ENCODE peak calls at places on chromosomes 7 and 10, in four cellular contexts. K, C, T and W are unnamed samples. For H3K4me1, the result is how much of the 10 kb centered on the place peaks cover.

GRCh38 chr10:68470300-68470699 is 1.5 kb downstream of the DNA2 start:
- DNase-seq in K (no peak), T (no peak), C (no peak), W (no peak)

GRCh38 chr7:79090543-79090942 is 362.9 kb downstream of the MAGI2 start:
- DNase-seq in C (peak), K (no peak), T (peak), W (no peak)

GRCh38 chr10:5570007-5570655 is 45.4 kb downstream of the CALML3 start:
- DNase-seq in K (no peak), C (no peak), T (no peak), W (no peak)

GRCh38 chr10:47363781-47364180 is 15.6 kb downstream of the RBP3 start:
- DNase-seq in C (no peak), K (no peak), T (no peak), W (no peak)

GRCh38 chr7:92836489-92837213 is at the start of gene CDK6:
- DNase-seq in T (peak), K (peak), C (peak), W (no peak)

GRCh38 chr7:155896531-155897263 is 84.4 kb upstream of the SHH start:
- DNase-seq in C (peak), T (no peak), K (no peak), W (no peak)

GRCh38 chr10:85612833-85613232 is 753.8 kb downstream of the GRID1 start:
- DNase-seq in K (no peak), T (no peak), C (no peak), W (no peak)

GRCh38 chr7:7263297-7264230 is 81.2 kb downstream of the C1GALT1 start:
- DNase-seq in K (no peak), C (no peak), T (no peak), W (no peak)

GRCh38 chr10:33306756-33307519 is 27.5 kb downstream of the NRP1 start:
- DNase-seq in K (no peak), C (peak), T (peak), W (no peak)

GRCh38 chr7:2800923-2801682 is 43.0 kb downstream of the GNA12 start:
- DNase-seq in C (peak), K (no peak), T (peak), W (no peak)

GRCh38 chr7:8176370-8177081 is 85.4 kb downstream of the ICA1 start:
- DNase-seq in C (no peak), K (no peak), T (no peak), W (no peak)

GRCh38 chr10:70830185-70830584 is 14.4 kb downstream of the SGPL1 start:
- DNase-seq in T (no peak), C (no peak), K (no peak), W (no peak)

GRCh38 chr7:39265912-39266591 is 288.3 kb downstream of the POU6F2 start:
- DNase-seq in K (no peak), C (no peak), T (no peak), W (no peak)

GRCh38 chr10:102682441-102682840 is 31.8 kb downstream of the ARL3 start:
- DNase-seq in C (no peak), T (no peak), K (no peak), W (no peak)

GRCh38 chr7:83957333-83957732 is 237.3 kb downstream of the SEMA3A start:
- DNase-seq in K (peak), T (peak), C (no peak), W (no peak)

GRCh38 chr7:98280791-98281756 is at the start of gene BRI3:
- DNase-seq in T (peak), C (peak), K (peak), W (no peak)

GRCh38 chr7:98283887-98284222 is 2.4 kb downstream of the BRI3 start:
- DNase-seq in C (no peak), K (no peak), T (no peak), W (no peak)

GRCh38 chr7:98283127-98283886 is 1.8 kb downstream of the BRI3 start:
- DNase-seq in K (no peak), C (peak), T (peak), W (no peak)

GRCh38 chr7:98281757-98282652 is 519 bp downstream of the BRI3 start:
- DNase-seq in K (no peak), C (no peak), T (no peak), W (no peak)

DNA sequence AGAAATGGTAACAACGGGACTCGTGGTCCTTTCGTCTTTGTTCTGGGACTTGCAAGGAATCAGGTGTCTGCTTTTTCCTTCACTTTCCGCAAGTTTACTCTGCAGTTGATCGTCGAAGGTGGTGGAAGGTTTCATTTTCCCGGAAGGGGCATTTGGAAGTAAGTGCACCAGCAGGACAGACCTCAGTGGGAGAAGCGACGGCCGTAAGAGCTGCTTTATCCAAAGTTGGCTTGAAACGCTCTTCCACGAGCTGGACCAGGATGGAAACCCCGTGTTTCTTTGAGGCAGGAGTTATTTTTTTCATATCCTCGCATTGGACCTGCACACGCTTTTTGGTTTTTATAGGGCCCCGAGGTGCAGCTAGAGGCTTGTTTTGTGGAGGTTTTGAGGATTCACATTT is 1.2 kb downstream of the BRI3 start:
- DNase-seq in K (no peak), C (no peak), T (no peak), W (no peak)
- H3K4me1 ChIP-seq in K (half or more), C (half or more), T (under half), W (under half)

GRCh38 chr10:44262551-44263251 is 122.2 kb downstream of the CXCL12 start:
- DNase-seq in K (no peak), T (no peak), C (no peak), W (no peak)

GRCh38 chr10:44261710-44262455 is 123.0 kb downstream of the CXCL12 start:
- DNase-seq in K (no peak), C (peak), T (peak), W (no peak)

GRCh38 chr10:44263771-44264170 is 121.1 kb downstream of the CXCL12 start:
- DNase-seq in T (no peak), K (no peak), C (no peak), W (no peak)

GRCh38 chr10:44267007-44267406 is 117.9 kb downstream of the CXCL12 start:
- DNase-seq in C (no peak), T (no peak), K (no peak), W (no peak)

GRCh38 chr10:44264244-44264643 is 120.7 kb downstream of the CXCL12 start:
- DNase-seq in K (no peak), T (peak), C (no peak), W (no peak)
- H3K9ac ChIP-seq in K (no peak), T (no peak), C (no peak), W (no peak)

DNA sequence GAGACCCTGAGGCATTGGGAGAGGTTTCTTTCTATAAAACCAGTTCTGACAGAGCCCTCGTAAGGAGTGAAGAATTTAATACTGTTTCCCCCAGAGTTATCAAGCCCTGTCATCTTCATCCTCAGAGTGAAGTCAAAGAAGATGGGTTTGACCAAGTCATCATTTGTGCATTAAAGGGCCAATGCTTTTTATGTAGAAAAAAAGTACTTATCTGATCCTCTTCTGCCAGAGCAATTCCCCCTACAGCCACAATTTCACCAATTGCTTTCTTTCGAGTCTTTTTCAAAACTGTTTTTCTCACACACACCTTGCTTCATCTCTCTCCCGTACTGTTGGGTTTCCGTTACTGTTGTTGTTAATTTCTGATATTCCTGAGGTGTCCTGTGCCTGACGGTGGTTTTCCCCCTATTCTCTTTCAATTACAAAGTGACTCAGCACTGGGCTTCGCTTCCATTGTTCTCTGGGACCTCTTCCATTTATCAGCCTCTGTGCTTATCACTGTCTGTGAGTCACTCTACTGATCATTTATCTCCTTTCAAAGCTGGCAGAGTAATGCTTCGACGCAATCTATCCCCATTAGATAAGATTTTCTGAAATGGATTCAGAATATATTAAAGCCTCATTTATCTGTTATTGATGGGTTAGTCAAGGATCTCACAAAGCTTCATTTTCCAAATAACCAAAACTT is 679.0 kb downstream of the SDK1 start:
- DNase-seq in K (no peak), T (no peak), C (peak), W (no peak)
- H3K4me1 ChIP-seq in K (under half), T (under half), C (under half), W (under half)

GRCh38 chr10:3765376-3765667 is 19.7 kb downstream of the KLF6 start:
- DNase-seq in T (no peak), C (no peak), K (no peak), W (no peak)
- H3K9ac ChIP-seq in T (no peak), C (no peak), K (no peak), W (no peak)

GRCh38 chr10:79187545-79187940 is 118.8 kb downstream of the ZMIZ1 start:
- DNase-seq in K (no peak), T (no peak), C (no peak), W (no peak)

GRCh38 chr10:79185796-79186374 is 117.1 kb downstream of the ZMIZ1 start:
- DNase-seq in C (no peak), T (no peak), K (no peak), W (no peak)

GRCh38 chr10:79188154-79188763 is 119.5 kb downstream of the ZMIZ1 start:
- DNase-seq in C (no peak), K (no peak), T (no peak), W (no peak)

GRCh38 chr10:79185067-79185774 is 116.5 kb downstream of the ZMIZ1 start:
- DNase-seq in C (no peak), K (no peak), T (peak), W (no peak)

GRCh38 chr10:79186742-79187544 is 118.2 kb downstream of the ZMIZ1 start:
- DNase-seq in T (no peak), K (no peak), C (no peak), W (no peak)
- H3K4me1 ChIP-seq in T (half or more), K (half or more), C (half or more), W (under half)

GRCh38 chr7:35038340-35038738 is 1.1 kb upstream of the DPY19L1 start:
- DNase-seq in K (no peak), T (no peak), C (no peak), W (no peak)
- H3K9ac ChIP-seq in K (peak), T (peak), C (peak), W (peak)

GRCh38 chr7:105677395-105677701 is 96.1 kb upstream of the EFCAB10 start:
- DNase-seq in C (no peak), K (no peak), T (no peak), W (no peak)

GRCh38 chr7:105672820-105673219 is 91.5 kb upstream of the EFCAB10 start:
- DNase-seq in T (no peak), C (no peak), K (no peak), W (no peak)

GRCh38 chr7:105675873-105676484 is 94.7 kb upstream of the EFCAB10 start:
- DNase-seq in K (no peak), T (no peak), C (no peak), W (no peak)

GRCh38 chr7:105674200-105675030 is 93.1 kb upstream of the EFCAB10 start:
- DNase-seq in T (no peak), K (no peak), C (no peak), W (no peak)

GRCh38 chr7:105673367-105674188 is 92.3 kb upstream of the EFCAB10 start:
- DNase-seq in T (no peak), K (no peak), C (no peak), W (no peak)
- H3K4me1 ChIP-seq in T (under half), K (under half), C (under half), W (under half)

DNA sequence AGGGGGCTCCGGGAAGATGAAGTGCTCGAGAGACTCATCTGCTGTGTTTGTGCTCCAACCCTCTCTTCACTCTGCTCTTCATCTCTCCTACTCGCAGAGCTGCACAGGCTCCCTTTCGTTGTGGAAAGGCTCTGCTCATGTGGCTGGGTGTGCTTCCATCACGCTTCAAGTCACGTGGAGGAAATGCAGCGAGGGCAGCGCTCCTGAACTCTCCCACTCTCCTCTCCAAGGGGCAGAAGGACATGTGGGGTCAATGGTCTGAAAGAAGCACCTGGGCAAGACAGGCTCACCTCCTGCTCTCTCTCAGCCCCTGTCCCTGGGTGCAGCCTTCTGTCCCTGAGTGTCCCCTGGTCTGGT is 72.6 kb downstream of the USP6NL start:
- DNase-seq in K (no peak), T (no peak), C (no peak), W (no peak)
- H3K9ac ChIP-seq in K (no peak), T (no peak), C (no peak), W (no peak)

GRCh38 chr10:22705534-22705933 is 8.8 kb downstream of the PIP4K2A start:
- DNase-seq in C (no peak), T (no peak), K (peak), W (no peak)

GRCh38 chr10:22701132-22701851 is 13.1 kb downstream of the PIP4K2A start:
- DNase-seq in C (no peak), K (no peak), T (no peak), W (no peak)

GRCh38 chr10:22702348-22702747 is 12.0 kb downstream of the PIP4K2A start:
- DNase-seq in K (no peak), T (peak), C (peak), W (no peak)

GRCh38 chr10:22708772-22709171 is 5.6 kb downstream of the PIP4K2A start:
- DNase-seq in K (no peak), T (no peak), C (no peak), W (no peak)

GRCh38 chr10:22704348-22705341 is 9.7 kb downstream of the PIP4K2A start:
- DNase-seq in C (no peak), T (no peak), K (no peak), W (no peak)
- H3K4me1 ChIP-seq in C (under half), T (under half), K (under half), W (under half)

GRCh38 chr10:44008270-44008916 is 359.7 kb upstream of the ZNF32 start:
- DNase-seq in K (peak), C (peak), T (peak), W (peak)
- H3K9ac ChIP-seq in K (no peak), C (no peak), T (no peak), W (no peak)